ENCODE peak calls at places on chromosomes 2 and 18, in eight cellular contexts. M is progenitor cell of endocrine pancreas; N is activated CD4-positive, alpha-beta memory T cell treated with anti-CD3 and anti-CD28 coated beads for 36 hours; E is HuH-7; T is Kasumi-1; S is stimulated activated CD8-positive, alpha-beta memory T cell treated with anti-CD3 and anti-CD28 coated beads, Interleukin-7, amount 100 ng/mL, for 24 hours; D is sciatic nerve; Y is stomach. G is an unnamed sample.

GRCh38 chr2:84846732-84847131 is 34.2 kb downstream of the TRABD2A start:
- DNase-seq in D (peak), Y (no peak), S (no peak), N (no peak), E (no peak), M (no peak), T (no peak), G (no peak)

GRCh38 chr2:28429636-28430376 is 37.1 kb downstream of the FOSL2 start:
- DNase-seq in S (no peak), Y (no peak), M (no peak), T (no peak), D (no peak), N (no peak), E (no peak), G (no peak)

GRCh38 chr2:157325786-157326185 is at the start of gene ERMN:
- DNase-seq in E (no peak), N (no peak), T (no peak), D (no peak), S (no peak), M (no peak), Y (no peak), G (no peak)

GRCh38 chr18:12059334-12060181 is 34.1 kb upstream of the ANKRD62 start:
- DNase-seq in Y (no peak), T (no peak), N (no peak), M (no peak), D (no peak), E (no peak), S (no peak), G (no peak)

GRCh38 chr2:127355407-127356008 is 32.3 kb downstream of the MAP3K2 start:
- DNase-seq in D (no peak), S (no peak), M (no peak), Y (no peak), N (peak), E (no peak), T (peak), G (peak)

GRCh38 chr2:7974936-7975335 is 706.9 kb upstream of the ID2 start:
- DNase-seq in E (no peak), D (no peak), N (no peak), T (no peak), M (no peak), S (no peak), Y (no peak), G (no peak)

GRCh38 chr2:212939777-212940531 is 211.5 kb downstream of the IKZF2 start:
- DNase-seq in T (no peak), N (no peak), D (no peak), M (no peak), E (peak), S (no peak), Y (peak), G (no peak)

GRCh38 chr2:145759228-145759940 is 1239.5 kb upstream of the ZEB2 start:
- DNase-seq in S (no peak), D (no peak), Y (no peak), M (no peak), E (no peak), T (no peak), N (no peak), G (no peak)

GRCh38 chr2:240403358-240404104 is 31.9 kb upstream of the GPC1 start:
- DNase-seq in E (no peak), M (no peak), D (no peak), Y (peak), T (no peak), S (no peak), N (peak), G (no peak)

GRCh38 chr2:191250400-191250799 is 5.2 kb downstream of the MYO1B start:
- DNase-seq in N (no peak), M (no peak), T (no peak), S (no peak), E (no peak), Y (no peak), D (no peak), G (no peak)

GRCh38 chr2:233865838-233866237 is 2.3 kb downstream of the MSL3B start:
- DNase-seq in D (no peak), M (no peak), E (peak), T (no peak), S (no peak), Y (no peak), N (no peak), G (no peak)

GRCh38 chr18:6004119-6004518 is 108.8 kb upstream of the TMEM200C start:
- DNase-seq in S (no peak), E (no peak), Y (no peak), N (no peak), D (no peak), M (no peak), T (no peak), G (no peak)

GRCh38 chr2:71608441-71608840 is 155.1 kb downstream of the DYSF start:
- DNase-seq in S (no peak), N (no peak), T (no peak), D (peak), E (no peak), Y (no peak), M (no peak), G (no peak)

GRCh38 chr18:12766986-12767433 is 64.2 kb downstream of the PSMG2 start:
- DNase-seq in T (no peak), D (peak), E (peak), Y (peak), N (no peak), S (no peak), M (peak), G (no peak)

GRCh38 chr2:2234398-2234797 is 96.7 kb downstream of the MYT1L start:
- DNase-seq in N (no peak), S (no peak), Y (no peak), D (no peak), E (no peak), M (no peak), T (no peak), G (no peak)

GRCh38 chr2:71613953-71614925 is 160.9 kb downstream of the DYSF start:
- DNase-seq in Y (peak), N (peak), M (peak), D (peak), E (no peak), S (no peak), T (no peak), G (no peak)

GRCh38 chr2:74935883-74936483 is 22.5 kb upstream of the POLE4 start:
- DNase-seq in N (no peak), Y (no peak), E (no peak), D (no peak), M (no peak), T (no peak), S (no peak), G (no peak)

GRCh38 chr2:10764896-10765295 is 43.5 kb downstream of the ATP6V1C2 start:
- DNase-seq in S (no peak), Y (no peak), N (no peak), D (no peak), M (no peak), T (no peak), E (no peak), G (no peak)

GRCh38 chr18:58541137-58541788 is 87.6 kb downstream of the ALPK2 start:
- DNase-seq in S (no peak), N (peak), M (no peak), D (no peak), T (peak), Y (no peak), E (no peak), G (no peak)

GRCh38 chr2:226720948-226721347 is 78.7 kb downstream of the IRS1 start:
- DNase-seq in S (no peak), T (no peak), Y (no peak), M (no peak), E (no peak), N (no peak), D (no peak), G (no peak)

GRCh38 chr2:230706966-230707365 is 5.7 kb upstream of the CAB39 start:
- DNase-seq in M (no peak), Y (no peak), E (no peak), T (no peak), S (no peak), D (no peak), N (no peak), G (no peak)

GRCh38 chr2:120699292-120699691 is 36.4 kb upstream of the GLI2 start:
- DNase-seq in Y (no peak), E (no peak), T (no peak), M (no peak), D (no peak), S (no peak), N (no peak), G (no peak)

GRCh38 chr18:26482567-26482966 is 65.8 kb downstream of the KCTD1 start:
- DNase-seq in N (no peak), Y (no peak), E (peak), D (no peak), M (no peak), S (no peak), T (no peak), G (no peak)

GRCh38 chr2:11870584-11870983 is 124.2 kb downstream of the LPIN1 start:
- DNase-seq in S (no peak), T (no peak), E (no peak), N (no peak), D (no peak), Y (no peak), M (no peak), G (no peak)

GRCh38 chr2:55649211-55649610 is 31.8 kb upstream of the PPP4R3B start:
- DNase-seq in M (no peak), D (no peak), N (no peak), S (no peak), Y (no peak), T (no peak), E (no peak), G (no peak)

GRCh38 chr2:96470636-96471035 is 34.5 kb downstream of the NEURL3 start:
- DNase-seq in N (peak), S (peak), E (no peak), M (peak), D (peak), Y (peak), T (no peak), G (no peak)

GRCh38 chr2:23497063-23497462 is 112.1 kb downstream of the KLHL29 start:
- DNase-seq in Y (no peak), D (no peak), M (no peak), E (no peak), N (peak), S (no peak), T (peak), G (no peak)

GRCh38 chr18:45590546-45590945 is 24.7 kb upstream of the SLC14A2 start:
- DNase-seq in S (no peak), N (no peak), E (no peak), M (no peak), D (no peak), Y (no peak), T (no peak), G (no peak)

GRCh38 chr2:33670392-33670937 is 71.4 kb upstream of the FAM98A start:
- DNase-seq in T (peak), N (no peak), M (no peak), S (no peak), Y (no peak), E (no peak), D (no peak), G (no peak)

GRCh38 chr2:41912766-41913165 is 135.1 kb upstream of the PKDCC start:
- DNase-seq in E (no peak), S (no peak), M (no peak), Y (no peak), T (no peak), D (no peak), N (no peak), G (no peak)

GRCh38 chr18:7021994-7022840 is 95.4 kb downstream of the LAMA1 start:
- DNase-seq in S (no peak), M (no peak), Y (peak), D (no peak), T (peak), E (peak), N (no peak), G (no peak)

GRCh38 chr2:43105586-43106562 is 120.5 kb downstream of the ZFP36L2 start:
- DNase-seq in Y (peak), S (no peak), T (peak), N (no peak), M (no peak), E (no peak), D (no peak), G (no peak)

GRCh38 chr2:109435866-109436634 is 177.7 kb downstream of the SEPTIN10 start:
- DNase-seq in S (no peak), E (no peak), N (no peak), Y (no peak), T (no peak), M (no peak), D (peak), G (no peak)

GRCh38 chr2:106030287-106031268 is 163.5 kb downstream of the UXS1 start:
- DNase-seq in M (no peak), S (peak), N (peak), T (no peak), Y (no peak), E (peak), D (peak), G (no peak)

GRCh38 chr2:136235451-136236418 is 117.8 kb upstream of the CXCR4 start:
- DNase-seq in N (no peak), E (no peak), S (no peak), M (no peak), D (no peak), Y (no peak), T (no peak), G (no peak)